ENCODE peak calls at places on chromosome 18, in six cellular contexts. K is WTC11, E is psoas muscle, Q is Calu3, G is pancreas, T is A549. Y is an unnamed sample.

GRCh38 chr18:60987963-60988362 is 345.3 kb upstream of the CDH20 start:
- DNase-seq in Q (no peak), G (no peak), K (no peak), E (no peak), T (no peak), Y (no peak)

GRCh38 chr18:32919799-32920198 is 147.0 kb upstream of the KLHL14 start:
- DNase-seq in K (peak), Q (peak), T (peak), E (no peak), G (no peak), Y (peak)

GRCh38 chr18:58998421-58999203 is 133.9 kb downstream of the ZNF532 start:
- DNase-seq in E (peak), Q (no peak), K (no peak), T (peak), G (no peak), Y (no peak)

GRCh38 chr18:69978743-69979715 is 31.4 kb upstream of the CD226 start:
- DNase-seq in E (no peak), Q (no peak), K (no peak), G (no peak), T (no peak), Y (no peak)

GRCh38 chr18:74200780-74201179 is 52.5 kb downstream of the TIMM21 start:
- DNase-seq in G (no peak), E (no peak), Q (no peak), K (no peak), T (no peak), Y (no peak)

GRCh38 chr18:710418-711300 is 1.8 kb downstream of the ENOSF1 start:
- DNase-seq in E (no peak), Q (no peak), G (no peak), K (no peak), T (no peak), Y (no peak)

GRCh38 chr18:28045176-28045810 is 131.6 kb downstream of the CDH2 start:
- DNase-seq in Q (no peak), E (no peak), T (peak), K (no peak), G (no peak), Y (no peak)

GRCh38 chr18:1150344-1150743 is 245.7 kb downstream of the ADCYAP1 start:
- DNase-seq in G (no peak), K (no peak), Q (no peak), E (no peak), T (no peak), Y (no peak)

GRCh38 chr18:32930695-32931301 is 158.0 kb upstream of the KLHL14 start:
- DNase-seq in Q (no peak), G (no peak), K (no peak), E (no peak), T (peak), Y (no peak)

GRCh38 chr18:36633961-36634412 is 194.8 kb downstream of the TPGS2 start:
- DNase-seq in T (no peak), Q (no peak), G (no peak), E (no peak), K (no peak), Y (no peak)

GRCh38 chr18:55405655-55406373 is 182.2 kb downstream of the TCF4 start:
- DNase-seq in K (no peak), T (peak), E (peak), Q (peak), G (peak), Y (no peak)

GRCh38 chr18:6363216-6363615 is 51.5 kb downstream of the L3MBTL4 start:
- DNase-seq in Q (no peak), E (no peak), T (no peak), G (no peak), K (no peak), Y (no peak)

GRCh38 chr18:29496276-29496675 is 1319.3 kb upstream of the CDH2 start:
- DNase-seq in K (no peak), Q (no peak), E (no peak), G (no peak), T (no peak), Y (no peak)

GRCh38 chr18:67935638-67936037 is 419.1 kb upstream of the DSEL start:
- DNase-seq in E (no peak), G (no peak), T (no peak), Q (no peak), K (no peak), Y (no peak)
- TF ChIP-seq CTCF in E (no peak), G (no peak), T (no peak), Q (no peak), K (no peak), Y (no peak)

GRCh38 chr18:23662309-23663263 is at the start of gene ANKRD29:
- DNase-seq in E (peak), Q (peak), G (peak), K (peak), T (peak), Y (peak)
- TF ChIP-seq CTCF in E (no peak), Q (no peak), G (no peak), K (no peak), T (no peak), Y (no peak)

DNA sequence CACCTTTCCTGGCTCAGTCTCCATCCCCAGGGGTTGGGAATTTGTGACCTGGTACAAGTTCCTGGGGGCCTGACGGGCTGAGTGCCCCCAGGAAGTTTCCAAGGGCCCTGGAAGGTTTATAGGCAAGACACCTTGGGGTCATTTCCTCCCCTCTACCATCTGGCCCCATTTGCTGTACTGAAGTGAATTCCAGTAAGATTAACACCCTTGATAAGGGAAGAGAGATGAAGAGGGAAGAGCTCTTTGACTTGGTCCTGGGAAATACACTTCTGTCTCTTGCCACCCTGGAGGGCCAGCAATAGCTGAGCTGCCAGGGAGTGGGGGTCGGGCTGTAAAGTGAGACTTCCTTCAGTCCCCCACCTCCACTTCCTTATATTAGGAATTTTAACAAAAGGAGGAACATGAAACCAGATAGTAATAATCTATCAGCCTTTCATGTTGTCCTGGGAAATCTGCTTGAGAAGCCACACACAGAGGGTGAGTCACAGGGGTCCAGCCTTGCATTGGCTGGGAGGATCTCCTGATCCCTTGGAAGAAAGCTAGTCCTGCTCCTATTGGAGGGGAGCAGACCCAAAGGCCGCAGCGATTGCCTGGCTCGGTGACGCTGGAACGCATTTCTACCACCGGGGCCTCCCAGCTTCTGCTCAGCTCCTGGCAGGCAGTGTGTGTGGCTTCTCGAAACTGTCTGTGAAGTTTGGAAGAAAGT is 87.4 kb downstream of the ACAA2 start:
- DNase-seq in K (peak), Q (peak), T (peak), E (peak), G (no peak), Y (peak)
- TF ChIP-seq CTCF in K (no peak), Q (no peak), T (no peak), E (no peak), G (no peak), Y (no peak)

GRCh38 chr18:46917108-46917807 is at the start of the genes KATNAL2 and PIAS2:
- DNase-seq in G (peak), T (peak), K (peak), Q (peak), E (peak), Y (peak)
- TF ChIP-seq CTCF in G (no peak), T (no peak), K (no peak), Q (no peak), E (no peak), Y (no peak)

GRCh38 chr18:76522551-76522950 is 27.5 kb upstream of the ZNF516 start:
- DNase-seq in T (no peak), G (no peak), E (no peak), K (no peak), Q (no peak), Y (no peak)
- TF ChIP-seq CTCF in T (no peak), G (no peak), E (no peak), K (no peak), Q (no peak), Y (no peak)

Y was measured in glutamatergic neuron.